ENCODE peak calls at places on chromosome 12, in seven cellular contexts. K is GM23248, H is cardiac muscle cell, E is thyroid gland, S is caudate nucleus, L is tibial artery, C is neural progenitor cell. X is an unnamed sample.

GRCh38 chr12:85076688-85077430 is 40.7 kb downstream of the LRRIQ1 start:
- DNase-seq in K (peak), H (peak), E (no peak), S (no peak), L (no peak), C (peak), X (peak)

GRCh38 chr12:8709124-8709830 is 11.5 kb downstream of the RIMKLB start:
- DNase-seq in K (peak), H (no peak), E (no peak), S (no peak), L (no peak), C (no peak), X (no peak)

GRCh38 chr12:57841445-57841844 is 5.1 kb downstream of the CTDSP2 start:
- DNase-seq in K (no peak), H (no peak), E (no peak), S (no peak), L (no peak), C (no peak), X (no peak)

GRCh38 chr12:126076515-126076914 is 1011.3 kb downstream of the AACS start:
- DNase-seq in K (no peak), H (no peak), E (no peak), S (no peak), L (no peak), C (no peak), X (no peak)

GRCh38 chr12:109604902-109605536 is 31.4 kb downstream of the MVK start:
- DNase-seq in K (no peak), H (no peak), E (no peak), S (no peak), L (no peak), C (peak), X (no peak)

GRCh38 chr12:109758406-109759075 is 44.9 kb downstream of the FAM222A start:
- DNase-seq in K (no peak), H (no peak), E (no peak), S (no peak), L (peak), C (no peak), X (no peak)

GRCh38 chr12:106247731-106248176 is at the start of gene CKAP4:
- DNase-seq in K (peak), H (peak), E (peak), S (no peak), L (peak), C (peak), X (no peak)

GRCh38 chr12:50283230-50283923 is at the start of gene LIMA1:
- DNase-seq in K (peak), H (peak), E (peak), S (peak), L (peak), C (peak), X (no peak)

GRCh38 chr12:49503674-49504180 is 35.1 kb upstream of the KCNH3 start:
- DNase-seq in K (no peak), H (peak), E (peak), S (no peak), L (no peak), C (no peak), X (no peak)

GRCh38 chr12:86945685-86946196 is 689.5 kb upstream of the MGAT4C start:
- DNase-seq in K (no peak), H (no peak), E (no peak), S (no peak), L (no peak), C (no peak), X (no peak)

GRCh38 chr12:57808351-57808750 is 10.2 kb downstream of the AVIL start:
- DNase-seq in K (no peak), H (no peak), E (no peak), S (no peak), L (no peak), C (no peak), X (no peak)

GRCh38 chr12:58358369-58358768 is 417.0 kb downstream of the ATP23 start:
- DNase-seq in K (no peak), H (no peak), E (no peak), S (no peak), L (no peak), C (no peak), X (no peak)

GRCh38 chr12:26010293-26010821 is 51.9 kb downstream of the RASSF8 start:
- DNase-seq in K (peak), H (peak), E (no peak), S (no peak), L (no peak), C (peak), X (no peak)

GRCh38 chr12:95634622-95635621 is 83.6 kb upstream of the USP44 start:
- DNase-seq in K (no peak), H (no peak), E (peak), S (no peak), L (no peak), C (no peak), X (no peak)

GRCh38 chr12:26281320-26281719 is 85.9 kb downstream of the SSPN start:
- DNase-seq in K (peak), H (peak), E (no peak), S (no peak), L (no peak), C (no peak), X (no peak)

GRCh38 chr12:80551897-80552296 is 107.9 kb downstream of the PTPRQ start:
- DNase-seq in K (peak), H (peak), E (peak), S (no peak), L (no peak), C (no peak), X (no peak)

GRCh38 chr12:15966426-15966825 is 55.3 kb downstream of the DERA start:
- DNase-seq in K (peak), H (peak), E (no peak), S (no peak), L (no peak), C (no peak), X (no peak)

GRCh38 chr12:117685115-117685926 is 283.5 kb downstream of the KSR2 start:
- DNase-seq in K (peak), H (peak), E (peak), S (no peak), L (peak), C (peak), X (peak)

GRCh38 chr12:49525942-49526341 is 12.9 kb upstream of the KCNH3 start:
- DNase-seq in K (no peak), H (no peak), E (no peak), S (no peak), L (no peak), C (no peak), X (no peak)

GRCh38 chr12:75759842-75760260 is 248.4 kb upstream of the KRR1 start:
- DNase-seq in K (peak), H (peak), E (no peak), S (no peak), L (no peak), C (no peak), X (peak)

GRCh38 chr12:84313326-84313675 is 599.3 kb downstream of the SLC6A15 start:
- DNase-seq in K (no peak), H (no peak), E (no peak), S (no peak), L (no peak), C (no peak), X (no peak)

GRCh38 chr12:57488397-57489156 is 709 bp downstream of the MARS1 start:
- DNase-seq in K (peak), H (no peak), E (no peak), S (no peak), L (no peak), C (peak), X (no peak)

GRCh38 chr12:9002335-9002734 is 13.0 kb downstream of the KLRG1 start:
- DNase-seq in K (no peak), H (no peak), E (no peak), S (no peak), L (no peak), C (no peak), X (no peak)

GRCh38 chr12:57237952-57238853 is 8.7 kb downstream of the SHMT2 start:
- DNase-seq in K (peak), H (no peak), E (no peak), S (no peak), L (peak), C (peak), X (no peak)

GRCh38 chr12:124440031-124440626 is 127.3 kb downstream of the NCOR2 start:
- DNase-seq in K (no peak), H (no peak), E (no peak), S (no peak), L (no peak), C (no peak), X (no peak)

GRCh38 chr12:64946132-64946829 is 121.8 kb downstream of the TBC1D30 start:
- DNase-seq in K (no peak), H (peak), E (peak), S (peak), L (no peak), C (no peak), X (no peak)

GRCh38 chr12:6405963-6406362 is 22.0 kb downstream of the LTBR start:
- DNase-seq in K (no peak), H (no peak), E (peak), S (no peak), L (no peak), C (no peak), X (no peak)

GRCh38 chr12:107760207-107760816 is 625 bp downstream of the PRDM4 start:
- DNase-seq in K (peak), H (peak), E (peak), S (peak), L (peak), C (peak), X (no peak)

GRCh38 chr12:6769003-6769389 is 2.8 kb downstream of the PTMS start:
- DNase-seq in K (peak), H (peak), E (peak), S (no peak), L (peak), C (peak), X (no peak)

GRCh38 chr12:59651230-59651920 is 55.5 kb downstream of the SLC16A7 start:
- DNase-seq in K (peak), H (peak), E (no peak), S (no peak), L (no peak), C (no peak), X (no peak)

GRCh38 chr12:101238806-101239329 is 28.8 kb upstream of the SLC5A8 start:
- DNase-seq in K (no peak), H (no peak), E (no peak), S (no peak), L (no peak), C (no peak), X (no peak)

GRCh38 chr12:45974171-45974719 is 16.1 kb downstream of the SCAF11 start:
- DNase-seq in K (peak), H (no peak), E (no peak), S (no peak), L (no peak), C (no peak), X (no peak)

GRCh38 chr12:50764861-50765324 is 992 bp downstream of the ATF1 start:
- DNase-seq in K (peak), H (peak), E (peak), S (no peak), L (no peak), C (no peak), X (no peak)

GRCh38 chr12:123131879-123132402 is 18.9 kb downstream of the PITPNM2 start:
- DNase-seq in K (no peak), H (no peak), E (peak), S (peak), L (no peak), C (no peak), X (no peak)
- H3K27ac ChIP-seq in K (no peak), H (no peak), E (peak), S (peak), L (no peak), C (no peak), X (peak)

GRCh38 chr12:11821386-11821785 is 171.9 kb downstream of the ETV6 start:
- DNase-seq in K (no peak), H (no peak), E (no peak), S (no peak), L (no peak), C (no peak), X (no peak)
- H3K27ac ChIP-seq in K (no peak), H (no peak), E (no peak), S (no peak), L (no peak), C (no peak), X (no peak)

DNA sequence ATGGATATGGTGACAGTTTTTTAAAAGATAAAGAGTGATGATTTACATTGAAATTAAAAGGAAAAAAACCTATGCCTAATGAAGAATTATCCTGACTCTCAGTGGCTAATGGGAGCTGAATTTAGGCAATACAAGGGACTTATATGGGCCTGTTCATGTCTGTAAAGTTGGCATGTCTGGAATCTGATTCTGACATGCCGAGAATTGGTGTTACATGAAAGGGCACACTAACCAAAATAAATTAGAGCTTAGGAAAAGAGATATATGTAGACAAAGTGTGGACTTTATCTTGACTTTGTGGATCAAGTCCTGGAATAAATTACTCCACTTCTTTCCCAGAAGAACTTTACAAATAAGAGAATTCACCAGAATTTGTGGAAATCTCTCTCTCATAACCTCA is 1.1 kb downstream of the TDG start:
- DNase-seq in K (peak), H (peak), E (no peak), S (no peak), L (no peak), C (peak), X (no peak)
- H3K27ac ChIP-seq in K (peak), H (peak), E (peak), S (no peak), L (peak), C (no peak), X (peak)

DNA sequence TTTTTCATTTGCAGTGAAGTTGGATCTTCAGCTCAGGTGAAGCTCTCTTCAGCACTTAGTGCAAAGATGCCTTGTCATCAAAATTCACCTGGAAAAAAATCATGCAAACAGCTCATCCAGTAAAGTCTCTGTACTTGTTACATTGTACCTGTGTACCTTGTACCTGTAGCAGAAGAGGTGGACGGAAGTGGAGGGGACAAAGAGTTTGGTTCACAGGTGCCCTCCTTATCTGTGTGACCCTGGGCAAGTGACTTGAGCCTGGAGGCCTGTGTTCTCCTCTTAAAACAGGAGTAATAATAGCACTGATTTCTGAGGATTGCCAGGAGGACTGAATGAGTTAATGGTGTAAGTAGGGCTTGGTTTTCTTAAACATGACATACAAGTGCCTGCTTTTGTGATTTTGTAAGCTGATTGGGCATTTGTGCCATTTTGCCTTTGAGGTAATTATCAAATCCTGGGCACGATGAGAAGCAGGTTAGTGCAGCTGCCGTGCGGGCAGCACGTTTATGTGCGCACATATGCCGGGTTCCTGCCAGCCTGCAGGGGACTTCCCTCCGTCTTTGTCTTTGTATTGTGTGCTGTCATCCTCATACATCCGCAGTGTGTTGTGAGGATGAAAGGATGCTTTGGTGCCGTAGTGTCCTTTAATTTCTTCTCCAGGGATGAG is 54.2 kb downstream of the ADGRD1 start:
- DNase-seq in K (no peak), H (no peak), E (no peak), S (no peak), L (no peak), C (no peak), X (no peak)
- H3K27ac ChIP-seq in K (no peak), H (no peak), E (no peak), S (no peak), L (no peak), C (no peak), X (no peak)

DNA sequence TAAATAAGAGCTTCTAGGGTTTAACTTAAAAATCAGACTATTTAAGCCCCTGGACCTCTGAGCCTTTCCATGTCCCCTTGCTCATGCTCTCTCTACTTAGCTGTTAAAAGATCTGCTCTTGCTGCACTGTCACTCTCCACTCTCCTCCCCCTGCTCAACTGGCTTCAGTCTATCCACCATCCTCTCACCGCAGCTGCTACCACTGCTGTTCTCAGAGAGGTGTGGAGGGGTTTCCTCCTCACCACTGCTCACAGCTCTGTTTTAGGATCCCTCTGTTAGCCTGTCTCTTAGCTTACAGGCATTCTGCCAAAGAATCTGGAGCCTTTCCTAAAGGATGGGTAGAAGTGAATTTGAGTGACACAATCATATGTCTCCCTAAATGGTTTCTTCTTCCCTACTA is 43.7 kb upstream of the ATP2B1 start:
- DNase-seq in K (no peak), H (no peak), E (no peak), S (no peak), L (no peak), C (no peak), X (no peak)
- H3K27ac ChIP-seq in K (no peak), H (no peak), E (no peak), S (no peak), L (no peak), C (no peak), X (no peak)

X was measured in Panc1.